ENCODE peak calls at places on chromosomes 11 and 22, in nine cellular contexts. J is CD14-positive monocyte, Z is epithelial cell of esophagus, F is fibroblast of pulmonary artery, I is cardiac fibroblast, H is coronary artery, K is endothelial cell, V is type B pancreatic cell, B is heart left ventricle. S is an unnamed sample.

GRCh38 chr11:9260182-9261146 is 4.7 kb downstream of the DENND5A start:
- DNase-seq in J (no peak), Z (no peak), F (no peak), I (no peak), H (no peak), K (no peak), V (no peak), B (no peak), S (no peak)

GRCh38 chr11:26088391-26088790 is 243.5 kb upstream of the ANO3 start:
- DNase-seq in J (no peak), Z (no peak), F (peak), I (no peak), H (no peak), K (no peak), V (no peak), B (no peak), S (peak)

GRCh38 chr22:19522190-19522880 is 1.9 kb downstream of the CLDN5 start:
- DNase-seq in J (no peak), Z (no peak), F (no peak), I (no peak), H (no peak), K (no peak), V (peak), B (peak), S (no peak)

GRCh38 chr11:132020001-132020400 is 649.6 kb downstream of the NTM start:
- DNase-seq in J (no peak), Z (no peak), F (no peak), I (no peak), H (no peak), K (no peak), V (no peak), B (no peak), S (no peak)

GRCh38 chr11:120516461-120517389 is 5.2 kb downstream of the GRIK4 start:
- DNase-seq in J (no peak), Z (no peak), F (no peak), I (no peak), H (no peak), K (no peak), V (no peak), B (no peak), S (no peak)

GRCh38 chr11:27064086-27064485 is 23.5 kb downstream of the BBOX1 start:
- DNase-seq in J (no peak), Z (no peak), F (no peak), I (no peak), H (no peak), K (no peak), V (no peak), B (no peak), S (no peak)

GRCh38 chr11:74520927-74521665 is 27.6 kb upstream of the LIPT2 start:
- DNase-seq in J (no peak), Z (no peak), F (no peak), I (no peak), H (no peak), K (no peak), V (no peak), B (no peak), S (no peak)

GRCh38 chr11:72652871-72653615 is 21.2 kb downstream of the PDE2A start:
- DNase-seq in J (no peak), Z (no peak), F (no peak), I (no peak), H (no peak), K (no peak), V (no peak), B (no peak), S (no peak)

GRCh38 chr11:69294621-69295078 is 695 bp downstream of the MYEOV start:
- DNase-seq in J (no peak), Z (no peak), F (no peak), I (no peak), H (no peak), K (no peak), V (no peak), B (no peak), S (no peak)

GRCh38 chr22:50489363-50490243 is 2.9 kb downstream of the MIOX start:
- DNase-seq in J (peak), Z (no peak), F (no peak), I (no peak), H (no peak), K (no peak), V (no peak), B (no peak), S (no peak)

GRCh38 chr11:118572914-118573550 is 823 bp downstream of the ARCN1 start:
- DNase-seq in J (no peak), Z (peak), F (peak), I (peak), H (no peak), K (no peak), V (peak), B (no peak), S (peak)

GRCh38 chr11:111302298-111302697 is 4.0 kb downstream of the POU2AF3 start:
- DNase-seq in J (no peak), Z (no peak), F (no peak), I (no peak), H (no peak), K (no peak), V (no peak), B (no peak), S (no peak)

GRCh38 chr11:29310706-29311342 is 706.0 kb downstream of the KCNA4 start:
- DNase-seq in J (no peak), Z (peak), F (peak), I (no peak), H (no peak), K (no peak), V (no peak), B (no peak), S (no peak)
- TF ChIP-seq CTCF in J (no peak), Z (no peak), F (no peak), I (no peak), H (no peak), K (no peak), V (no peak), B (no peak), S (no peak)

GRCh38 chr11:103326070-103326794 is 217.0 kb downstream of the DYNC2H1 start:
- DNase-seq in J (no peak), Z (peak), F (peak), I (peak), H (no peak), K (peak), V (no peak), B (peak), S (peak)
- TF ChIP-seq CTCF in J (peak), Z (peak), F (peak), I (peak), H (no peak), K (peak), V (peak), B (peak), S (peak)

DNA sequence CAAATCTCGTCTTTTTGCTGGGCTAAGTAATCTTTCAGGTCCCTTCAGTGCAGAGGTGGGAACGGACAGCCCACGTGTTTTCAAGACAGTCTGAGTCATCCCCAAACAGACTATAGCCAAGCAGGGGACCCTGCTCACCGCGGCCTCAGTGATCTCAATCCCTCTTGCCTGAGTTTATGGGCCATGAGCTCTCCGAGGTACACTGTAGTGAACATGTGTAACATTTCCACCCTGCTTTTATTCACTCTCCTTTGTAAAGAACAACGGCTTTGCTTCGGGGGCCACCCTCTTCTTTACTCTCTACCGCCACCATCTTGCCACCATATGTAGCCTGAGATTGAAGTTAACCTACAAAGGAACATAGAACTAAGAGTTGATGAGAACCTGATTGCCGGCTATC is 11.5 kb upstream of the KCTD14 start:
- DNase-seq in J (no peak), Z (no peak), F (no peak), I (no peak), H (no peak), K (no peak), V (no peak), B (no peak), S (no peak)
- TF ChIP-seq CTCF in J (no peak), Z (no peak), F (no peak), I (no peak), H (no peak), K (no peak), V (no peak), B (no peak), S (no peak)

GRCh38 chr11:36109850-36110606 is 166.2 kb downstream of the LDLRAD3 start:
- DNase-seq in J (no peak), Z (no peak), F (peak), I (peak), H (no peak), K (no peak), V (no peak), B (no peak), S (no peak)
- TF ChIP-seq CTCF in J (no peak), Z (no peak), F (no peak), I (no peak), H (no peak), K (no peak), V (no peak), B (no peak), S (no peak)

DNA sequence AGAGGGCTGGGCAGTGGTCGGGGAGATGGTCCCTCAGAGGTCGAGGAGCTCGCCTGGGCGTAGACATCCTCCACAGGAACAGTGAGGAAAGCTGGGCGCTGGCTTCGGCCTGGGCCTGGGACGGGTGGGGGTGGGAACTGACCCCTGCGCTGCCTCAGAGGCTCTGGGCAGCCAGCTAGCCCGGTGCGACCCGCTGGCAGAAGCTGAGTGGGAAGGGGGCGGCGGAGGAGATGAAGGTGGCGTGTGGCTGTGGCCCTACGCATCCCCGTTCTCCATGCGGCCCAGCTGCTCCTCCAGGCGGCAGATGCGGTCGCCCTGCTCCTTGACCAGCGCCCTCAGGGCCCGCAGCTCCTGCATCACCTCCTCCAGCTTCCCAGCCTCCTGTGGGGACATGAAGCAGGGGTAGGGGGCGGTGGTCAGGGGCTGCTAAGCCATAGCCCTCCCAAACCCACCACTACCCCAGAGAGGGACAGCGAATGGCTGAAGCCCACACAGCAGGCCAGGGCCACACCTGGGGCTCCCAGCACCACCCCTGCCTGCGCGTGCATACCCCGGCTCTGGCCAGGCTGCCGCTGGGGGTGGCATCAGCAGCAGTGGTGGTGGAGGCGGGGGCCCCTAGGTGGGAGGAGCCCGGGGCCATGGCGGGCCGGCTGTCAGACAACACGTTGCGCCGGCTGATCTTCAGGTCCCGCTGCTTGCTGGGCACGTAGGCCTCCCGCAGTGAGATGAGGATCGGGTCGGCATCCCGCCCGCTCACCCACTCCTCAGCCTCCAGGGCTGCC is 830 bp upstream of the PTPRCAP start:
- DNase-seq in J (no peak), Z (no peak), F (no peak), I (no peak), H (no peak), K (no peak), V (no peak), B (no peak), S (no peak)
- TF ChIP-seq CTCF in J (no peak), Z (no peak), F (no peak), I (no peak), H (no peak), K (no peak), V (no peak), B (no peak), S (no peak)

GRCh38 chr22:37608477-37609239 is at the start of gene GGA1:
- DNase-seq in J (peak), Z (peak), F (peak), I (peak), H (peak), K (peak), V (peak), B (peak), S (peak)
- TF ChIP-seq CTCF in J (no peak), Z (no peak), F (no peak), I (no peak), H (no peak), K (peak), V (peak), B (no peak), S (no peak)